ENCODE peak calls at places on chromosome 9, in nine cellular contexts. B, T, V, D, E, G, C, S and X are unnamed samples.

GRCh38 chr9:132136151-132136892 is 25.5 kb upstream of the NTNG2 start:
- DNase-seq in B (no peak), T (no peak), V (no peak), D (no peak), E (no peak), G (no peak), C (no peak), S (no peak), X (no peak)

GRCh38 chr9:81380960-81381359 is 308.4 kb downstream of the TLE1 start:
- DNase-seq in B (no peak), T (no peak), V (no peak), D (no peak), E (no peak), G (no peak), C (no peak), S (peak; percentile 28), X (no peak)

GRCh38 chr9:115035872-115036612 is 81.9 kb downstream of the TNC start:
- DNase-seq in B (no peak), T (no peak), V (peak; percentile 5), D (no peak), E (peak; percentile 27), G (peak; percentile 61), C (peak; percentile 32), S (peak; percentile 99), X (no peak)

GRCh38 chr9:97735070-97735600 is 38.0 kb upstream of the XPA start:
- DNase-seq in B (no peak), T (no peak), V (no peak), D (no peak), E (no peak), G (no peak), C (no peak), S (no peak), X (no peak)

GRCh38 chr9:109254317-109254716 is 66.5 kb downstream of the EPB41L4B start:
- DNase-seq in B (no peak), T (no peak), V (no peak), D (no peak), E (no peak), G (no peak), C (no peak), S (peak; percentile 77), X (no peak)

GRCh38 chr9:107737610-107737986 is 248.0 kb upstream of the KLF4 start:
- DNase-seq in B (no peak), T (no peak), V (no peak), D (no peak), E (no peak), G (no peak), C (no peak), S (no peak), X (no peak)

GRCh38 chr9:115369322-115369957 is 251.5 kb upstream of the TNC start:
- DNase-seq in B (no peak), T (no peak), V (no peak), D (no peak), E (peak; percentile 33), G (no peak), C (no peak), S (peak; percentile 81), X (no peak)

GRCh38 chr9:76905984-76906861 is at the start of gene PRUNE2:
- DNase-seq in B (peak; percentile 66), T (no peak), V (peak; percentile 96), D (peak; percentile 8), E (peak; percentile 92), G (no peak), C (no peak), S (peak; percentile 92), X (peak; percentile 28)

DNA sequence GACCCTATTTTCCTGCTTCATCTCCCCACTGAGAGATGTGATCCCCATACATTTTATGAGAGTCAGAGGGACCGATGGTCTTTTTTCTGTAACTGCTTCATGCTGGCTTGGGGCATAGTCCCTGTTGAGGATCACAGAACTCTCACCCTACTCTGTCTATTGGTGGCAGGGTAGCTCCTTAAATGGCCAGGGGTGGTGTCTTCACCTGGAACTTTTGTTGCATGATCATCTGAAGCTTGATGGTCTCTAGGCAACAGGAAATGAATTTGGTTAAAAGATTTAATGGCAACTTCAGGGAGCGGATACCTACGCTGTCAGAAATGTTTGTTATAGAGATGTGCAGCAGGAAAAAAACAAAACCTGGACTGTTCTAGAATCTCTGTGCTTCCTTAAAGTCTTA is 87.0 kb upstream of the GLIS3 start:
- DNase-seq in B (no peak), T (no peak), V (peak; percentile 41), D (no peak), E (no peak), G (no peak), C (no peak), S (no peak), X (no peak)
- H2AFZ ChIP-seq in B (no peak overlapping the region), T (no peak overlapping the region), V (no peak overlapping the region), D (no peak overlapping the region), E (no peak overlapping the region), G (no peak overlapping the region), C (no peak overlapping the region), S (no peak overlapping the region), X (no peak overlapping the region)

GRCh38 chr9:35951736-35952135 is 6.2 kb downstream of the OR2S2 start:
- DNase-seq in B (peak; percentile 88), T (no peak), V (no peak), D (no peak), E (no peak), G (no peak), C (no peak), S (peak; percentile 80), X (no peak)

GRCh38 chr9:35954942-35955546 is 2.9 kb downstream of the OR2S2 start:
- DNase-seq in B (peak; percentile 79), T (peak; percentile 78), V (peak; percentile 87), D (peak; percentile 41), E (peak; percentile 85), G (peak; percentile 77), C (peak; percentile 67), S (peak; percentile 74), X (peak; percentile 21)

GRCh38 chr9:35948901-35949318 is 9.0 kb downstream of the OR2S2 start:
- DNase-seq in B (peak; percentile 70), T (no peak), V (peak; percentile 56), D (no peak), E (no peak), G (no peak), C (no peak), S (no peak), X (no peak)

GRCh38 chr9:35956646-35957045 is 1.3 kb downstream of the OR2S2 start:
- DNase-seq in B (no peak), T (no peak), V (no peak), D (no peak), E (no peak), G (no peak), C (no peak), S (no peak), X (no peak)

DNA sequence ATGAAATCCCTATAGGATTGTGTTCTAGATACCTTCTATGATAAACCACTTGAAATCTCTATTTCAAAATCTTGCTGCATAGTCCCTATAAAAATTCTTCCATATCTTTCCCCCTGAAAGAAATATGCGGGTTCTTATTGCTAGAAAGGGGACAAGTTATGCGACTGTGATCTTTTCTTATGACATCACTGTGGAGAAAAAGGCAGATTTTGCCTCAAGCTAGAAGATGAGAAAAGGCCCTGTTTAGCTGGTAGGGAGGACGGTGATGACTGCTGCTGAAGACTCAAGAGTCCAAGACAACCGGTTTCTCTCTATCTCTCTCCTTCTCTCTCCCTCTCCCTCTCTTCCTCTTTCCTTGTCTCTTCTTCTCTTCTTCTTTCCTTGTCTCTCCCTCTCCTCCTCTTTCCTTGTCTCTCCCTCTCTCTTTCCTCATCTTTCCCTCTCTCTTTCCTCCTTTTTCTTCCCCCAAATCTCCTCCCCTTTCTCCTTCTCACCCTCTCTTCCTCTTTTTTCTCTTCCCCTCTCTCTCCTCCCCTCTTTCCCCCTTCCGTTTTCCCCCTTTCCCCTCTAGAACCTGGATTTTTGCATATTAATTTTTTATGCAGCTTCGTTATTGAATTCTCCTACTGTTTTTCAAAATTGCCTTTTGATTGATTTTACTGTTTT is 5.3 kb downstream of the OR2S2 start:
- DNase-seq in B (no peak), T (no peak), V (no peak), D (no peak), E (no peak), G (no peak), C (no peak), S (no peak), X (no peak)
- H2AFZ ChIP-seq in B (peak overlapping the region; percentile 45), T (no peak overlapping the region), V (no peak overlapping the region), D (no peak overlapping the region), E (no peak overlapping the region), G (no peak overlapping the region), C (no peak overlapping the region), S (peak overlapping the region; percentile 64), X (peak overlapping the region; percentile 49)

DNA sequence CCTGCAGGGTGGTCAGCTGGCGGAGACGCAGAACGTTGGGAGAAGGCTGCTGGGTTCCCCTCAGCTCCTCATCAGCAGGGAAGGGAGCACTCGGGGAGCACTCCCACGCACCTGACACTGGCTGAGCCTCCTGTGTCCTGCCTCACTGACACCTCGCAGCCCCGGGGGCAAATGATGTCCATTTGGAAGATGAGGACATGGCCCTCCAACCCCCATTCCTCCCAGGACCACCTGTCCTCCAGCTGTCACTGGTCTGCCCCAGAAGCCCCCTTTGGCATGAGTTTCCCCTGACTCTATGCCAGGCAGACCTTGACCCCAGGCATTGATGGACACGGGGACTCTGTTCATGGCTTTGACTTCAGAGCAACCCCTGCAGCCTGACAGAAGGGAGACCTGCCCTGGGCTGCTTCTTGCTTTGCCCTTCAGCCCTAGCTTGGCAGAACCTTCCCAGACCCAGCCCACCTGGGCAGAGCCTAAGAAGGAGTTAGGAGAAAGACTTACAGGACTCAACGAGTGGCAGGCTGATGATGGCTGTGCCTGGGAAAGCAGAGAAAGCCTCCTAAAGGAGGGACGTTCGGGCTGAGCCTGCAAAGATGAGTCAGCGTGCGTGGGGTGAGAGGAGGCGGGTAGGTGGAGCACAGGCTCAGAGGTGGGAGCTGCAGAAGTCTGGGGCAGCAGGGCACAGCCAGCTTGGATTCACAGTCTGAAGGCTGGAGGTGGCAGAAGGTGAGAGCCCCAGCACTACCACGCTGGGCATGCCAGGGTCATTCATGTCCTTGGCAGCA is 90.6 kb downstream of the LMX1B start:
- DNase-seq in B (no peak), T (no peak), V (no peak), D (peak; percentile 67), E (peak; percentile 79), G (no peak), C (peak; percentile 29), S (peak; percentile 62), X (no peak)
- H2AFZ ChIP-seq in B (no peak overlapping the region), T (no peak overlapping the region), V (peak overlapping the region; percentile 43), D (no peak overlapping the region), E (no peak overlapping the region), G (no peak overlapping the region), C (peak overlapping the region; percentile 59), S (no peak overlapping the region), X (peak overlapping the region; percentile 58)

GRCh38 chr9:73845539-73845938 is 651.6 kb upstream of the RORB start:
- DNase-seq in B (no peak), T (no peak), V (peak; percentile 8), D (no peak), E (no peak), G (no peak), C (no peak), S (no peak), X (no peak)

GRCh38 chr9:73845954-73846690 is 651.0 kb upstream of the RORB start:
- DNase-seq in B (no peak), T (no peak), V (peak; percentile 81), D (no peak), E (no peak), G (no peak), C (no peak), S (no peak), X (no peak)

DNA sequence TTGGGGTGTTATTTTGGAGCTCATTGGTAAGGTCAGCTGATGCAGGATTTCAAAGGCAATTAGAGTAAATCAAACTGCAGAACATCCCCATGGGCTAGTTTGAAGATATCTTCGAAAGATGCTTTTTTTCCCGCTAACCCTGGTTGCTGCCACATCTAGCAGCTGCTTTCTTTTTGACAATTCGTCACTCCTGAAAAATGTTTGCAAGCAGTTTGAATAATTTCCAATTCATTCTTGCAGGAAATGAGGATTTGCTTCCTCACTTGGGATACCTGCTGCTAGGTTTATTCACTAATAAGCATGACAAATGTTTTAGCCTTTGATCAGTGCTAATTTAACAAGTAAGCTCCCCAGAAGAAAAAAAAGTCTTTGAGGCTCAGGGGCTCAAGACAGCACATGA is 649.6 kb upstream of the RORB start:
- DNase-seq in B (no peak), T (no peak), V (peak; percentile 79), D (no peak), E (no peak), G (no peak), C (no peak), S (no peak), X (no peak)
- H2AFZ ChIP-seq in B (no peak overlapping the region), T (no peak overlapping the region), V (no peak overlapping the region), D (no peak overlapping the region), E (no peak overlapping the region), G (no peak overlapping the region), C (no peak overlapping the region), S (no peak overlapping the region), X (no peak overlapping the region)